ENCODE peak calls at places on chromosomes 3 and 15, in six cellular contexts. One of them, this sample, is unnamed.

GRCh38 chr3:102332205-102332604 is 102.6 kb upstream of the ZPLD1 start:
- DNase-seq in uterus: no peak
- DNase-seq in gastrocnemius medialis: no peak
- DNase-seq in A549: no peak
- DNase-seq in adrenal gland: no peak
- DNase-seq in esophagus squamous epithelium: no peak
- DNase-seq in this sample: no peak

GRCh38 chr3:39809181-39809994 is at the start of gene MYRIP:
- DNase-seq in adrenal gland: peak; percentile 75
- DNase-seq in gastrocnemius medialis: peak; percentile 27
- DNase-seq in A549: no peak
- DNase-seq in uterus: peak; percentile 26
- DNase-seq in esophagus squamous epithelium: no peak
- DNase-seq in this sample: no peak

GRCh38 chr3:111547645-111548044 is 5.6 kb downstream of the CD96 start:
- DNase-seq in A549: no peak
- DNase-seq in esophagus squamous epithelium: no peak
- DNase-seq in gastrocnemius medialis: no peak
- DNase-seq in adrenal gland: no peak
- DNase-seq in uterus: no peak
- DNase-seq in this sample: no peak

GRCh38 chr3:155609586-155609985 is 135.3 kb downstream of the PLCH1 start:
- DNase-seq in adrenal gland: no peak
- DNase-seq in esophagus squamous epithelium: no peak
- DNase-seq in gastrocnemius medialis: no peak
- DNase-seq in A549: no peak
- DNase-seq in uterus: no peak
- DNase-seq in this sample: no peak

GRCh38 chr3:126969586-126969985 is 13.3 kb upstream of the PLXNA1 start:
- DNase-seq in A549: no peak
- DNase-seq in esophagus squamous epithelium: no peak
- DNase-seq in gastrocnemius medialis: no peak
- DNase-seq in uterus: no peak
- DNase-seq in adrenal gland: no peak
- DNase-seq in this sample: no peak

GRCh38 chr3:169886671-169887070 is 16.9 kb upstream of the LRRC31 start:
- DNase-seq in adrenal gland: peak; percentile 46
- DNase-seq in gastrocnemius medialis: peak; percentile 29
- DNase-seq in uterus: peak; percentile 31
- DNase-seq in esophagus squamous epithelium: no peak
- DNase-seq in A549: no peak
- DNase-seq in this sample: no peak

GRCh38 chr3:170387952-170388351 is 30.4 kb downstream of the SKIL start:
- DNase-seq in uterus: no peak
- DNase-seq in A549: peak; percentile 28
- DNase-seq in esophagus squamous epithelium: no peak
- DNase-seq in adrenal gland: no peak
- DNase-seq in gastrocnemius medialis: no peak
- DNase-seq in this sample: no peak

GRCh38 chr15:71532994-71533393 is 277.4 kb upstream of the NR2E3 start:
- DNase-seq in adrenal gland: no peak
- DNase-seq in A549: peak; percentile 43
- DNase-seq in gastrocnemius medialis: no peak
- DNase-seq in uterus: no peak
- DNase-seq in esophagus squamous epithelium: no peak
- DNase-seq in this sample: no peak

GRCh38 chr3:194203482-194204035 is 67.6 kb downstream of the HES1 start:
- DNase-seq in esophagus squamous epithelium: no peak
- DNase-seq in uterus: no peak
- DNase-seq in A549: no peak
- DNase-seq in adrenal gland: no peak
- DNase-seq in gastrocnemius medialis: no peak
- DNase-seq in this sample: no peak

GRCh38 chr15:33013827-33014445 is 180.6 kb downstream of the FMN1 start:
- DNase-seq in adrenal gland: no peak
- DNase-seq in uterus: no peak
- DNase-seq in esophagus squamous epithelium: no peak
- DNase-seq in gastrocnemius medialis: no peak
- DNase-seq in A549: peak; percentile 81
- DNase-seq in this sample: no peak

GRCh38 chr3:76463501-76463900 is 576.4 kb upstream of the ROBO2 start:
- DNase-seq in gastrocnemius medialis: no peak
- DNase-seq in A549: no peak
- DNase-seq in esophagus squamous epithelium: no peak
- DNase-seq in adrenal gland: no peak
- DNase-seq in uterus: no peak
- DNase-seq in this sample: no peak

GRCh38 chr3:192409838-192410683 is 317.3 kb downstream of the FGF12 start:
- DNase-seq in A549: peak; percentile 45
- DNase-seq in esophagus squamous epithelium: no peak
- DNase-seq in adrenal gland: peak; percentile 48
- DNase-seq in uterus: no peak
- DNase-seq in gastrocnemius medialis: no peak
- DNase-seq in this sample: no peak

GRCh38 chr3:113018461-113019181 is 27.8 kb downstream of the GTPBP8 start:
- DNase-seq in gastrocnemius medialis: no peak
- DNase-seq in uterus: no peak
- DNase-seq in esophagus squamous epithelium: no peak
- DNase-seq in A549: no peak
- DNase-seq in adrenal gland: no peak
- DNase-seq in this sample: no peak

GRCh38 chr3:189999718-190000117 is 121.0 kb downstream of the P3H2 start:
- DNase-seq in A549: peak; percentile 88
- DNase-seq in esophagus squamous epithelium: no peak
- DNase-seq in adrenal gland: peak; percentile 26
- DNase-seq in uterus: no peak
- DNase-seq in gastrocnemius medialis: no peak
- DNase-seq in this sample: no peak

GRCh38 chr15:98035134-98035533 is 74.6 kb downstream of the ARRDC4 start:
- DNase-seq in gastrocnemius medialis: no peak
- DNase-seq in esophagus squamous epithelium: no peak
- DNase-seq in uterus: no peak
- DNase-seq in A549: no peak
- DNase-seq in adrenal gland: no peak
- DNase-seq in this sample: no peak

GRCh38 chr3:171772427-171773056 is 37.7 kb downstream of the PLD1 start:
- DNase-seq in A549: peak; percentile 55
- DNase-seq in esophagus squamous epithelium: no peak
- DNase-seq in adrenal gland: peak; percentile 72
- DNase-seq in uterus: peak; percentile 74
- DNase-seq in gastrocnemius medialis: peak; percentile 28
- DNase-seq in this sample: no peak

GRCh38 chr3:163951397-163951987 is 1126.8 kb downstream of the SI start:
- DNase-seq in A549: no peak
- DNase-seq in adrenal gland: no peak
- DNase-seq in esophagus squamous epithelium: no peak
- DNase-seq in uterus: no peak
- DNase-seq in gastrocnemius medialis: no peak
- DNase-seq in this sample: no peak

GRCh38 chr3:177385831-177386301 is 188.6 kb upstream of the TBL1XR1 start:
- DNase-seq in gastrocnemius medialis: peak; percentile 23
- DNase-seq in A549: no peak
- DNase-seq in esophagus squamous epithelium: no peak
- DNase-seq in uterus: no peak
- DNase-seq in adrenal gland: no peak
- DNase-seq in this sample: no peak

GRCh38 chr3:66038384-66038725 is 363 bp downstream of the MAGI1 start:
- DNase-seq in gastrocnemius medialis: no peak
- DNase-seq in adrenal gland: no peak
- DNase-seq in uterus: no peak
- DNase-seq in A549: no peak
- DNase-seq in esophagus squamous epithelium: no peak
- DNase-seq in this sample: no peak

GRCh38 chr3:171932153-171932567 is 89.0 kb downstream of the TMEM212 start:
- DNase-seq in A549: no peak
- DNase-seq in adrenal gland: no peak
- DNase-seq in esophagus squamous epithelium: no peak
- DNase-seq in gastrocnemius medialis: no peak
- DNase-seq in uterus: no peak
- DNase-seq in this sample: no peak

GRCh38 chr3:67642734-67643133 is 11.7 kb downstream of the SUCLG2 start:
- DNase-seq in A549: no peak
- DNase-seq in esophagus squamous epithelium: no peak
- DNase-seq in uterus: no peak
- DNase-seq in adrenal gland: no peak
- DNase-seq in gastrocnemius medialis: no peak
- DNase-seq in this sample: no peak

GRCh38 chr3:184710870-184711365 is 946 bp downstream of the MAGEF1 start:
- DNase-seq in gastrocnemius medialis: no peak
- DNase-seq in A549: peak; percentile 11
- DNase-seq in esophagus squamous epithelium: no peak
- DNase-seq in adrenal gland: peak; percentile 27
- DNase-seq in uterus: no peak
- DNase-seq in this sample: no peak

GRCh38 chr3:184712248-184712559 is 340 bp upstream of the MAGEF1 start:
- DNase-seq in uterus: no peak
- DNase-seq in adrenal gland: no peak
- DNase-seq in A549: no peak
- DNase-seq in gastrocnemius medialis: no peak
- DNase-seq in esophagus squamous epithelium: no peak
- DNase-seq in this sample: peak; percentile 85

GRCh38 chr3:184713521-184713920 is 1.7 kb upstream of the MAGEF1 start:
- DNase-seq in adrenal gland: peak; percentile 3
- DNase-seq in uterus: no peak
- DNase-seq in gastrocnemius medialis: no peak
- DNase-seq in A549: no peak
- DNase-seq in esophagus squamous epithelium: no peak
- DNase-seq in this sample: peak; percentile 69

GRCh38 chr3:184711366-184712247 is at the start of gene MAGEF1:
- DNase-seq in A549: peak; percentile 85
- DNase-seq in adrenal gland: peak; percentile 69
- DNase-seq in uterus: peak; percentile 84
- DNase-seq in esophagus squamous epithelium: peak; percentile 26
- DNase-seq in gastrocnemius medialis: peak; percentile 43
- DNase-seq in this sample: peak; percentile 87

DNA sequence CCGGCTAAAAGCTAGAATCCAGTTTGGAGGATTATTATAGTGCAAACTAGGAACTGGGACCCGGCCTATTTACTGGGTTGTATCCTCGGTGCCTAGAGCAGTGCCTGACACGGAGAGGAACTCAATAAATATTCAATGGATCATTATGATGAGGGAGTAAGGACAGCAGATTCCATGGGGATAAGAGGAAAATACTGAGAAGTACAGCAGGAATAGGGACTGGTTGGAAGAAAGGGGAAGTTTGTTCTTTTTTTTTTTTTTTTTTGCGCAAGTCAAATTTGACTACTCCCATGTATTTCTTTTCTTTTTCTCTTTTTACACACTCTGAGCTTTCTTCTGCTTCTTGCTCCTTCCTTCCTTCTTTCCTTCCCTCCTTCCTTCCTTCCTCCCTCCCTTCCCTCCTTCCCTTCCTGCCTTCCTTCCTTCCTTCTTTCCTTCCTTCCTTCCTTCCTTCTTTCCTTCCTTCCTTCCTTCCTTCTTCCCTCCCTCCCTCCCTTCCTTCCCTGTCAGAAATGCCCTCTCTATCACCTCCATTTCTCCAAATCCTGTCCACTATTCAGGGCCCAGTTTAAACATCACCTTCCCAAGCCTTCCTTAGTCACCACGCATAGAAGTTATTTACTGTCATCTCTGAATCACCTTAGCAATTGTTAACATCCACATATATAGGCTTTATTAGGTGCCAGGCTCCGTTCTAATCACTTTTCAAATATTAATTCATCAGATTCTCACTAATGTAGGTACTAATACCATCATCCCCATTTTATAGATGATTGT is 903 bp upstream of the MAGEF1 start:
- DNase-seq in gastrocnemius medialis: no peak
- DNase-seq in esophagus squamous epithelium: no peak
- DNase-seq in A549: no peak
- DNase-seq in uterus: no peak
- DNase-seq in adrenal gland: peak; percentile 13
- DNase-seq in this sample: no peak
- H3K27ac ChIP-seq in gastrocnemius medialis: peak overlapping the region; percentile 96
- H3K27ac ChIP-seq in esophagus squamous epithelium: peak overlapping the region; percentile 95
- H3K27ac ChIP-seq in A549: peak overlapping the region; percentile 90
- H3K27ac ChIP-seq in uterus: peak overlapping the region; percentile 93
- H3K27ac ChIP-seq in adrenal gland: peak overlapping the region; percentile 93
- H3K27ac ChIP-seq in this sample: peak overlapping the region; percentile 92

DNA sequence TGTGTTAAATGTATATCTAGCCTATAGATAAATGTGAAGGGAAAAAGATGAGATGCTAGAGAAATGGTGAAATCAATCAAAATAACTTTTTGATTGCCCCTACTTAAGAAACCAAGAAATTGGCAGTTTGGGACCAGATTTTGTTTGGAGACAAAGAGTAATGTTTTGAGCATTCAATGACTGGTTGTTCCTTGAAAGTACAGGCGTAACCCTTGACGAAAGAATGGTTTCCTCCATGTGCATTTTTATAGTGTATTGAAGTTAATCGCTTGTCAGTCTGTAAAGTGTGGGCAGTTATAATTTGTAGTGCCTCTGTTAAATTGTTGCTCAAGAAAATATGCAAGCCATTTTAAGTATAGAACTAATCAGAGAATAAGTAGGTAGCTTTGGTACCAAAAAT is 1.2 kb downstream of the KIF23 start:
- DNase-seq in uterus: no peak
- DNase-seq in A549: no peak
- DNase-seq in esophagus squamous epithelium: no peak
- DNase-seq in adrenal gland: no peak
- DNase-seq in gastrocnemius medialis: no peak
- DNase-seq in this sample: no peak
- H3K4me3 ChIP-seq in uterus: no peak overlapping the region
- H3K4me3 ChIP-seq in A549: peak overlapping the region; percentile 83
- H3K4me3 ChIP-seq in esophagus squamous epithelium: no peak overlapping the region
- H3K4me3 ChIP-seq in adrenal gland: no peak overlapping the region
- H3K4me3 ChIP-seq in gastrocnemius medialis: no peak overlapping the region
- H3K4me3 ChIP-seq in this sample: no peak overlapping the region

GRCh38 chr3:30606301-30607031 is at the start of gene TGFBR2:
- DNase-seq in A549: peak; percentile 98
- DNase-seq in esophagus squamous epithelium: peak; percentile 71
- DNase-seq in adrenal gland: peak; percentile 92
- DNase-seq in uterus: peak; percentile 97
- DNase-seq in gastrocnemius medialis: peak; percentile 90
- DNase-seq in this sample: no peak
- TF ChIP-seq POLR2A in A549: peak; percentile 44
- TF ChIP-seq POLR2A in esophagus squamous epithelium: peak; percentile 95
- TF ChIP-seq POLR2A in adrenal gland: peak; percentile 92
- TF ChIP-seq POLR2A in uterus: peak; percentile 89
- TF ChIP-seq POLR2A in gastrocnemius medialis: peak; percentile 86
- TF ChIP-seq POLR2A in this sample: no peak

DNA sequence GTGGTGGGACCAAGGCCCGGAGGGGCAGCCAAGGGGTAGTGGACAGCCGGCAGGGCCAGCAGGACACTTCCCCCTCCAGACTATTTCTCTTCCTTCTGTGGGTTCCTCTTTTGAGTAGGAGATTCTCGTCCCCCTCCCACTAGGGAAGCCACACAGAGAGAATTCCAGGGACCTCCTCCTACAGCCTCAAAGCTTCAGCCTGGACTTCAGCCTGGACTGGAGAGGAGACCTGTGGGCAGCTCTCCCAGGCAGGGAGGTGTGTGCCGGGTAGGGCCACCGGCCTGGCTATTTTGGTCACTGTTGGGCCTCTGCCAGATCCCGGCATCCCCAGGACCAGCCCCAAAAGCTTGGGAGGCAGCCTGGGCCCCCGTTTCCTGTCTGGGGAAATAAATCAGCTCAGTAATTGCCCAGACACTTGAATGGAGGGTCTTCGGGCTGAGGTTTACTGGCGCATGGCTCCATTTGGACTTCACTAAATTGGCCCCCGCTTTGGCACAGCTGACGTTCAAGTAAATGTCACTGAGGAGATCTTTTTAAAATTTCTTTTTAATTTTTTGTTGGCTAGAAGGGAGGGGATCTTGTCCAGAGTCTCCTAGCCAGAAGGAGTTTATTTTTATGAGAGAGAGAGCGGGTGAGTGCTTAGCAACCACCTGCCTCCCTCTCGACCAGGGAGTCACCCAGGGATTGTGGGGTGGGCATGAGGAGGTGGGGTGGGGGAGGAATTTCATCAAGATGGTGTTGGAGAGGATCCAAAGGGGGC is 1.4 kb downstream of the SLC6A6 start:
- DNase-seq in adrenal gland: peak; percentile 69
- DNase-seq in A549: peak; percentile 28
- DNase-seq in gastrocnemius medialis: peak; percentile 85
- DNase-seq in uterus: peak; percentile 76
- DNase-seq in esophagus squamous epithelium: no peak
- DNase-seq in this sample: no peak
- H3K27ac ChIP-seq in adrenal gland: peak overlapping the region; percentile 95
- H3K27ac ChIP-seq in A549: peak overlapping the region; percentile 92
- H3K27ac ChIP-seq in gastrocnemius medialis: peak overlapping the region; percentile 96
- H3K27ac ChIP-seq in uterus: peak overlapping the region; percentile 97
- H3K27ac ChIP-seq in esophagus squamous epithelium: peak overlapping the region; percentile 96
- H3K27ac ChIP-seq in this sample: peak overlapping the region; percentile 81

This sample was measured in vagina.